ENCODE peak calls at places on chromosome 10, in nine cellular contexts. One of them, this sample, is unnamed. For H3K4me1, the result is how much of the 10 kb centered on the place peaks cover.

GRCh38 chr10:24513155-24513554 is 210.5 kb downstream of the ARHGAP21 start:
- DNase-seq in tibial nerve: no peak
- DNase-seq in GM23248: peak
- DNase-seq in naive thymus-derived CD4-positive, alpha-beta T cell: no peak
- DNase-seq in transverse colon: no peak
- DNase-seq in Panc1: no peak
- DNase-seq in mammary epithelial cell: peak
- DNase-seq in CD4-positive, CD25-positive, alpha-beta regulatory T cell: no peak
- DNase-seq in Peyer's patch: no peak
- DNase-seq in this sample: no peak

GRCh38 chr10:126705131-126705530 is 34.6 kb upstream of the C10orf90 start:
- DNase-seq in tibial nerve: no peak
- DNase-seq in GM23248: no peak
- DNase-seq in naive thymus-derived CD4-positive, alpha-beta T cell: no peak
- DNase-seq in transverse colon: no peak
- DNase-seq in Panc1: no peak
- DNase-seq in mammary epithelial cell: no peak
- DNase-seq in CD4-positive, CD25-positive, alpha-beta regulatory T cell: no peak
- DNase-seq in Peyer's patch: no peak
- DNase-seq in this sample: no peak

GRCh38 chr10:45353176-45353575 is 20.8 kb upstream of the ALOX5 start:
- DNase-seq in tibial nerve: no peak
- DNase-seq in GM23248: no peak
- DNase-seq in naive thymus-derived CD4-positive, alpha-beta T cell: no peak
- DNase-seq in transverse colon: no peak
- DNase-seq in Panc1: no peak
- DNase-seq in mammary epithelial cell: peak
- DNase-seq in CD4-positive, CD25-positive, alpha-beta regulatory T cell: no peak
- DNase-seq in Peyer's patch: no peak
- DNase-seq in this sample: no peak

GRCh38 chr10:73433538-73433867 is at the start of gene MSS51:
- DNase-seq in tibial nerve: no peak
- DNase-seq in GM23248: no peak
- DNase-seq in naive thymus-derived CD4-positive, alpha-beta T cell: peak
- DNase-seq in transverse colon: no peak
- DNase-seq in Panc1: no peak
- DNase-seq in mammary epithelial cell: no peak
- DNase-seq in CD4-positive, CD25-positive, alpha-beta regulatory T cell: no peak
- DNase-seq in Peyer's patch: no peak
- DNase-seq in this sample: no peak

GRCh38 chr10:48439581-48440041 is 133.1 kb downstream of the MAPK8 start:
- DNase-seq in tibial nerve: no peak
- DNase-seq in GM23248: peak
- DNase-seq in naive thymus-derived CD4-positive, alpha-beta T cell: no peak
- DNase-seq in transverse colon: peak
- DNase-seq in Panc1: no peak
- DNase-seq in mammary epithelial cell: no peak
- DNase-seq in CD4-positive, CD25-positive, alpha-beta regulatory T cell: no peak
- DNase-seq in Peyer's patch: no peak
- DNase-seq in this sample: no peak

GRCh38 chr10:101062231-101063161 is 707 bp downstream of the KAZALD1 start:
- DNase-seq in tibial nerve: peak
- DNase-seq in GM23248: peak
- DNase-seq in naive thymus-derived CD4-positive, alpha-beta T cell: peak
- DNase-seq in transverse colon: peak
- DNase-seq in Panc1: no peak
- DNase-seq in mammary epithelial cell: no peak
- DNase-seq in CD4-positive, CD25-positive, alpha-beta regulatory T cell: peak
- DNase-seq in Peyer's patch: peak
- DNase-seq in this sample: peak

GRCh38 chr10:102919237-102919959 is 1.3 kb downstream of the CNNM2 start:
- DNase-seq in tibial nerve: no peak
- DNase-seq in GM23248: peak
- DNase-seq in naive thymus-derived CD4-positive, alpha-beta T cell: peak
- DNase-seq in transverse colon: peak
- DNase-seq in Panc1: no peak
- DNase-seq in mammary epithelial cell: no peak
- DNase-seq in CD4-positive, CD25-positive, alpha-beta regulatory T cell: no peak
- DNase-seq in Peyer's patch: no peak
- DNase-seq in this sample: peak

GRCh38 chr10:46520381-46520780 is 36.1 kb downstream of the GPRIN2 start:
- DNase-seq in tibial nerve: no peak
- DNase-seq in GM23248: no peak
- DNase-seq in naive thymus-derived CD4-positive, alpha-beta T cell: no peak
- DNase-seq in transverse colon: peak
- DNase-seq in Panc1: no peak
- DNase-seq in mammary epithelial cell: no peak
- DNase-seq in CD4-positive, CD25-positive, alpha-beta regulatory T cell: no peak
- DNase-seq in Peyer's patch: no peak
- DNase-seq in this sample: no peak

GRCh38 chr10:101663097-101663496 is 31.9 kb downstream of the FBXW4 start:
- DNase-seq in tibial nerve: no peak
- DNase-seq in GM23248: no peak
- DNase-seq in naive thymus-derived CD4-positive, alpha-beta T cell: no peak
- DNase-seq in transverse colon: no peak
- DNase-seq in Panc1: no peak
- DNase-seq in mammary epithelial cell: no peak
- DNase-seq in CD4-positive, CD25-positive, alpha-beta regulatory T cell: no peak
- DNase-seq in Peyer's patch: no peak
- DNase-seq in this sample: no peak

GRCh38 chr10:4332764-4333473 is 493.1 kb upstream of the AKR1E2 start:
- DNase-seq in tibial nerve: no peak
- DNase-seq in GM23248: no peak
- DNase-seq in naive thymus-derived CD4-positive, alpha-beta T cell: no peak
- DNase-seq in transverse colon: no peak
- DNase-seq in Panc1: no peak
- DNase-seq in mammary epithelial cell: no peak
- DNase-seq in CD4-positive, CD25-positive, alpha-beta regulatory T cell: no peak
- DNase-seq in Peyer's patch: no peak
- DNase-seq in this sample: no peak

GRCh38 chr10:46524471-46525176 is 31.8 kb downstream of the GPRIN2 start:
- DNase-seq in tibial nerve: no peak
- DNase-seq in GM23248: peak
- DNase-seq in naive thymus-derived CD4-positive, alpha-beta T cell: no peak
- DNase-seq in transverse colon: peak
- DNase-seq in Panc1: no peak
- DNase-seq in mammary epithelial cell: peak
- DNase-seq in CD4-positive, CD25-positive, alpha-beta regulatory T cell: peak
- DNase-seq in Peyer's patch: no peak
- DNase-seq in this sample: no peak

GRCh38 chr10:110413049-110413783 is 84.5 kb upstream of the DUSP5 start:
- DNase-seq in tibial nerve: no peak
- DNase-seq in GM23248: no peak
- DNase-seq in naive thymus-derived CD4-positive, alpha-beta T cell: no peak
- DNase-seq in transverse colon: no peak
- DNase-seq in Panc1: no peak
- DNase-seq in mammary epithelial cell: no peak
- DNase-seq in CD4-positive, CD25-positive, alpha-beta regulatory T cell: no peak
- DNase-seq in Peyer's patch: no peak
- DNase-seq in this sample: no peak

GRCh38 chr10:45373003-45373782 is 823 bp upstream of the ALOX5 start:
- DNase-seq in tibial nerve: no peak
- DNase-seq in GM23248: no peak
- DNase-seq in naive thymus-derived CD4-positive, alpha-beta T cell: peak
- DNase-seq in transverse colon: peak
- DNase-seq in Panc1: no peak
- DNase-seq in mammary epithelial cell: no peak
- DNase-seq in CD4-positive, CD25-positive, alpha-beta regulatory T cell: no peak
- DNase-seq in Peyer's patch: peak
- DNase-seq in this sample: no peak

GRCh38 chr10:130360826-130361311 is 224.7 kb downstream of the GLRX3 start:
- DNase-seq in tibial nerve: no peak
- DNase-seq in GM23248: no peak
- DNase-seq in naive thymus-derived CD4-positive, alpha-beta T cell: no peak
- DNase-seq in transverse colon: no peak
- DNase-seq in Panc1: no peak
- DNase-seq in mammary epithelial cell: no peak
- DNase-seq in CD4-positive, CD25-positive, alpha-beta regulatory T cell: no peak
- DNase-seq in Peyer's patch: no peak
- DNase-seq in this sample: no peak

GRCh38 chr10:52877453-52877852 is 104.9 kb upstream of the MBL2 start:
- DNase-seq in tibial nerve: no peak
- DNase-seq in GM23248: no peak
- DNase-seq in naive thymus-derived CD4-positive, alpha-beta T cell: no peak
- DNase-seq in transverse colon: no peak
- DNase-seq in Panc1: no peak
- DNase-seq in mammary epithelial cell: no peak
- DNase-seq in CD4-positive, CD25-positive, alpha-beta regulatory T cell: no peak
- DNase-seq in Peyer's patch: no peak
- DNase-seq in this sample: no peak

GRCh38 chr10:128274938-128275337 is 148.7 kb upstream of the MKI67 start:
- DNase-seq in tibial nerve: peak
- DNase-seq in GM23248: peak
- DNase-seq in naive thymus-derived CD4-positive, alpha-beta T cell: no peak
- DNase-seq in transverse colon: no peak
- DNase-seq in Panc1: no peak
- DNase-seq in mammary epithelial cell: no peak
- DNase-seq in CD4-positive, CD25-positive, alpha-beta regulatory T cell: no peak
- DNase-seq in Peyer's patch: no peak
- DNase-seq in this sample: no peak

GRCh38 chr10:5616046-5616445 is 50.3 kb downstream of the ASB13 start:
- DNase-seq in tibial nerve: no peak
- DNase-seq in GM23248: no peak
- DNase-seq in naive thymus-derived CD4-positive, alpha-beta T cell: no peak
- DNase-seq in transverse colon: no peak
- DNase-seq in Panc1: no peak
- DNase-seq in mammary epithelial cell: no peak
- DNase-seq in CD4-positive, CD25-positive, alpha-beta regulatory T cell: no peak
- DNase-seq in Peyer's patch: no peak
- DNase-seq in this sample: no peak

GRCh38 chr10:5615263-5615820 is 51.1 kb downstream of the ASB13 start:
- DNase-seq in tibial nerve: no peak
- DNase-seq in GM23248: no peak
- DNase-seq in naive thymus-derived CD4-positive, alpha-beta T cell: no peak
- DNase-seq in transverse colon: no peak
- DNase-seq in Panc1: no peak
- DNase-seq in mammary epithelial cell: no peak
- DNase-seq in CD4-positive, CD25-positive, alpha-beta regulatory T cell: no peak
- DNase-seq in Peyer's patch: no peak
- DNase-seq in this sample: no peak

GRCh38 chr10:5617521-5617920 is 48.9 kb downstream of the ASB13 start:
- DNase-seq in tibial nerve: no peak
- DNase-seq in GM23248: no peak
- DNase-seq in naive thymus-derived CD4-positive, alpha-beta T cell: no peak
- DNase-seq in transverse colon: no peak
- DNase-seq in Panc1: no peak
- DNase-seq in mammary epithelial cell: no peak
- DNase-seq in CD4-positive, CD25-positive, alpha-beta regulatory T cell: no peak
- DNase-seq in Peyer's patch: no peak
- DNase-seq in this sample: no peak

GRCh38 chr10:5618042-5618441 is 48.4 kb downstream of the ASB13 start:
- DNase-seq in tibial nerve: no peak
- DNase-seq in GM23248: no peak
- DNase-seq in naive thymus-derived CD4-positive, alpha-beta T cell: no peak
- DNase-seq in transverse colon: no peak
- DNase-seq in Panc1: no peak
- DNase-seq in mammary epithelial cell: peak
- DNase-seq in CD4-positive, CD25-positive, alpha-beta regulatory T cell: no peak
- DNase-seq in Peyer's patch: no peak
- DNase-seq in this sample: no peak

GRCh38 chr10:5616871-5617270 is 49.5 kb downstream of the ASB13 start:
- DNase-seq in tibial nerve: no peak
- DNase-seq in GM23248: peak
- DNase-seq in naive thymus-derived CD4-positive, alpha-beta T cell: no peak
- DNase-seq in transverse colon: no peak
- DNase-seq in Panc1: no peak
- DNase-seq in mammary epithelial cell: no peak
- DNase-seq in CD4-positive, CD25-positive, alpha-beta regulatory T cell: no peak
- DNase-seq in Peyer's patch: no peak
- DNase-seq in this sample: no peak
- H3K4me1 ChIP-seq in tibial nerve: under half
- H3K4me1 ChIP-seq in GM23248: under half
- H3K4me1 ChIP-seq in naive thymus-derived CD4-positive, alpha-beta T cell: under half
- H3K4me1 ChIP-seq in transverse colon: under half
- H3K4me1 ChIP-seq in Panc1: under half
- H3K4me1 ChIP-seq in mammary epithelial cell: half or more
- H3K4me1 ChIP-seq in CD4-positive, CD25-positive, alpha-beta regulatory T cell: under half
- H3K4me1 ChIP-seq in Peyer's patch: under half
- H3K4me1 ChIP-seq in this sample: under half

GRCh38 chr10:125001313-125002043 is 59.6 kb downstream of the ZRANB1 start:
- DNase-seq in tibial nerve: no peak
- DNase-seq in GM23248: no peak
- DNase-seq in naive thymus-derived CD4-positive, alpha-beta T cell: no peak
- DNase-seq in transverse colon: peak
- DNase-seq in Panc1: no peak
- DNase-seq in mammary epithelial cell: peak
- DNase-seq in CD4-positive, CD25-positive, alpha-beta regulatory T cell: no peak
- DNase-seq in Peyer's patch: no peak
- DNase-seq in this sample: no peak
- H3K4me1 ChIP-seq in tibial nerve: under half
- H3K4me1 ChIP-seq in GM23248: under half
- H3K4me1 ChIP-seq in naive thymus-derived CD4-positive, alpha-beta T cell: under half
- H3K4me1 ChIP-seq in transverse colon: under half
- H3K4me1 ChIP-seq in Panc1: under half
- H3K4me1 ChIP-seq in mammary epithelial cell: under half
- H3K4me1 ChIP-seq in CD4-positive, CD25-positive, alpha-beta regulatory T cell: under half
- H3K4me1 ChIP-seq in Peyer's patch: under half
- H3K4me1 ChIP-seq in this sample: under half

DNA sequence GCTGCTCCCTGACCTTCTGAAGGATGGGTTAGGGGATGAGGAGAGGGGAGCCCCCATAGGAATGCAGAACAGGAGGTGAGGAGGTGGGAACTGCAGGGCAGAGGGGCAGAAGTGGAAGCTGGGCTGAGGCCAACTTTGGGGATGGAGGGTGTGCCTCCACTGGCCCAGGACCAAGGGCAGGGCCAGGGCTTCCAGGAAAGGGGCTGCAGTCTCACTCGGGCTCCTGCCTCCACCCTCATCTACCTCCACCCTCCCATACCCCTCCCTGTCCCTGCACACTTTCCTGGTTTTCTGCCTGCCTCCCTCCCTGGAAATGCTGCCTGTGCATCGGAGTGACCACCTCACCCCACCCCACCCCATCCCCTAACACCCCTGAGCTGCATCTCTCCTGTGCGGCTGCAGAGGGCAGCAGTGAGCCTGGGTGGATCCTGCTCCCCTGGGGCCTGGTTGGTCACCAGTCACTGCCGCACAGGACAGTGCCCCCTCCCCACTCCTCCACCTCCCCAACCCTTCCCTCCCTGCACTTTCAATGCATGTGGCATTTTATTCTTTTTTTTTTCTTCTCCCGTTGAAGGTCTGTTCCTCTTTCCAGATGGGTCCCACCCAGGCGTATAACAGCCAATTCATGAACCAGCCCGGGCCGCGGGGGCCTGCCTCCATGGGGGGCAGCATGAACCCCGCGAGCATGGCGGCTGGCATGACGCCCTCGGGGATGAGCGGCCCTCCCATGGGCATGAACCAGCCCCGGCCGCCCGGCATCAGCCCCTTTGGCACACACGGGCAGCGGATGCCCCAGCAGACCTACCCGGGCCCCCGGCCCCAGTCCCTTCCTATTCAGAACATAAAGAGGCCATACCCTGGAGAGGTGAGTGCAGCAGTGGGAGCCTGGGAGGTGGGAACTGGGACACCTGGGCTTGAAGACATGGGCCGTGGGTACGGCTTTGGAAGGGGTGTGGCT is 54.2 kb upstream of the PPIF start:
- DNase-seq in tibial nerve: no peak
- DNase-seq in GM23248: peak
- DNase-seq in naive thymus-derived CD4-positive, alpha-beta T cell: no peak
- DNase-seq in transverse colon: no peak
- DNase-seq in Panc1: no peak
- DNase-seq in mammary epithelial cell: no peak
- DNase-seq in CD4-positive, CD25-positive, alpha-beta regulatory T cell: no peak
- DNase-seq in Peyer's patch: no peak
- DNase-seq in this sample: no peak
- H3K4me1 ChIP-seq in tibial nerve: under half
- H3K4me1 ChIP-seq in GM23248: under half
- H3K4me1 ChIP-seq in naive thymus-derived CD4-positive, alpha-beta T cell: under half
- H3K4me1 ChIP-seq in transverse colon: under half
- H3K4me1 ChIP-seq in Panc1: under half
- H3K4me1 ChIP-seq in mammary epithelial cell: under half
- H3K4me1 ChIP-seq in CD4-positive, CD25-positive, alpha-beta regulatory T cell: under half
- H3K4me1 ChIP-seq in Peyer's patch: under half
- H3K4me1 ChIP-seq in this sample: under half

GRCh38 chr10:58341947-58342346 is 7.1 kb downstream of the UBE2D1 start:
- DNase-seq in tibial nerve: no peak
- DNase-seq in GM23248: no peak
- DNase-seq in naive thymus-derived CD4-positive, alpha-beta T cell: no peak
- DNase-seq in transverse colon: no peak
- DNase-seq in Panc1: no peak
- DNase-seq in mammary epithelial cell: no peak
- DNase-seq in CD4-positive, CD25-positive, alpha-beta regulatory T cell: no peak
- DNase-seq in Peyer's patch: no peak
- DNase-seq in this sample: no peak
- H3K4me1 ChIP-seq in tibial nerve: under half
- H3K4me1 ChIP-seq in GM23248: under half
- H3K4me1 ChIP-seq in naive thymus-derived CD4-positive, alpha-beta T cell: under half
- H3K4me1 ChIP-seq in transverse colon: under half
- H3K4me1 ChIP-seq in Panc1: under half
- H3K4me1 ChIP-seq in mammary epithelial cell: under half
- H3K4me1 ChIP-seq in CD4-positive, CD25-positive, alpha-beta regulatory T cell: under half
- H3K4me1 ChIP-seq in Peyer's patch: under half
- H3K4me1 ChIP-seq in this sample: under half